ENCODE peak calls at places on chromosomes 12 and 14, in four cellular contexts. One of them, this sample, is unnamed.

GRCh38 chr12:49636979-49637378 is 13.6 kb downstream of the PRPF40B start:
- DNase-seq in body of pancreas: peak
- DNase-seq in keratinocyte: no peak
- DNase-seq in uterus: peak
- DNase-seq in this sample: no peak

GRCh38 chr14:22375321-22375930 is 213.6 kb downstream of the DAD1 start:
- DNase-seq in body of pancreas: peak
- DNase-seq in keratinocyte: no peak
- DNase-seq in uterus: no peak
- DNase-seq in this sample: no peak

GRCh38 chr12:15962760-15963159 is 51.6 kb downstream of the DERA start:
- DNase-seq in body of pancreas: no peak
- DNase-seq in keratinocyte: peak
- DNase-seq in uterus: no peak
- DNase-seq in this sample: peak

GRCh38 chr12:11568762-11569478 is 80.6 kb upstream of the ETV6 start:
- DNase-seq in body of pancreas: no peak
- DNase-seq in keratinocyte: no peak
- DNase-seq in uterus: no peak
- DNase-seq in this sample: no peak

GRCh38 chr12:121581681-121582439 is 1.0 kb upstream of the KDM2B start:
- DNase-seq in body of pancreas: peak
- DNase-seq in keratinocyte: no peak
- DNase-seq in uterus: no peak
- DNase-seq in this sample: no peak

GRCh38 chr14:75200451-75200850 is 24.0 kb upstream of the TMED10 start:
- DNase-seq in body of pancreas: peak
- DNase-seq in keratinocyte: peak
- DNase-seq in uterus: no peak
- DNase-seq in this sample: peak

GRCh38 chr12:29796823-29797263 is 13.1 kb upstream of the TMTC1 start:
- DNase-seq in body of pancreas: no peak
- DNase-seq in keratinocyte: peak
- DNase-seq in uterus: peak
- DNase-seq in this sample: peak

GRCh38 chr12:47832263-47832933 is 12.7 kb upstream of the HDAC7 start:
- DNase-seq in body of pancreas: no peak
- DNase-seq in keratinocyte: no peak
- DNase-seq in uterus: no peak
- DNase-seq in this sample: no peak

GRCh38 chr14:74975059-74975810 is 19.8 kb upstream of the PGF start:
- DNase-seq in body of pancreas: peak
- DNase-seq in keratinocyte: no peak
- DNase-seq in uterus: peak
- DNase-seq in this sample: no peak

GRCh38 chr12:65278576-65279386 is at the start of gene MSRB3:
- DNase-seq in body of pancreas: peak
- DNase-seq in keratinocyte: no peak
- DNase-seq in uterus: peak
- DNase-seq in this sample: no peak

GRCh38 chr14:104075530-104076151 is 9.9 kb upstream of the ASPG start:
- DNase-seq in body of pancreas: no peak
- DNase-seq in keratinocyte: no peak
- DNase-seq in uterus: no peak
- DNase-seq in this sample: no peak

GRCh38 chr12:7206691-7207090 is 17.2 kb downstream of the PEX5 start:
- DNase-seq in body of pancreas: no peak
- DNase-seq in keratinocyte: no peak
- DNase-seq in uterus: no peak
- DNase-seq in this sample: no peak

GRCh38 chr12:88298761-88299242 is 156.7 kb downstream of the TMTC3 start:
- DNase-seq in body of pancreas: no peak
- DNase-seq in keratinocyte: peak
- DNase-seq in uterus: no peak
- DNase-seq in this sample: peak

GRCh38 chr12:87935216-87935615 is 94.0 kb downstream of the C12orf50 start:
- DNase-seq in body of pancreas: no peak
- DNase-seq in keratinocyte: no peak
- DNase-seq in uterus: no peak
- DNase-seq in this sample: no peak

GRCh38 chr12:47840571-47840970 is 20.9 kb upstream of the HDAC7 start:
- DNase-seq in body of pancreas: no peak
- DNase-seq in keratinocyte: no peak
- DNase-seq in uterus: no peak
- DNase-seq in this sample: no peak

GRCh38 chr12:10033783-10034381 is 3.4 kb downstream of the CLEC9A start:
- DNase-seq in body of pancreas: no peak
- DNase-seq in keratinocyte: no peak
- DNase-seq in uterus: no peak
- DNase-seq in this sample: no peak

GRCh38 chr14:106436310-106436905 is 910.0 kb downstream of the TMEM121 start:
- DNase-seq in body of pancreas: peak
- DNase-seq in keratinocyte: no peak
- DNase-seq in uterus: no peak
- DNase-seq in this sample: no peak

GRCh38 chr12:2284857-2285256 is 232.1 kb downstream of the CACNA1C start:
- DNase-seq in body of pancreas: peak
- DNase-seq in keratinocyte: no peak
- DNase-seq in uterus: peak
- DNase-seq in this sample: no peak

GRCh38 chr12:13404631-13405473 is 208.3 kb downstream of the EMP1 start:
- DNase-seq in body of pancreas: no peak
- DNase-seq in keratinocyte: no peak
- DNase-seq in uterus: no peak
- DNase-seq in this sample: no peak

GRCh38 chr14:87916886-87917275 is 76.1 kb downstream of the GALC start:
- DNase-seq in body of pancreas: no peak
- DNase-seq in keratinocyte: no peak
- DNase-seq in uterus: no peak
- DNase-seq in this sample: no peak

GRCh38 chr12:49342914-49343731 is 3.6 kb upstream of the DNAJC22 start:
- DNase-seq in body of pancreas: peak
- DNase-seq in keratinocyte: no peak
- DNase-seq in uterus: no peak
- DNase-seq in this sample: no peak

GRCh38 chr14:78785265-78785664 is 615.1 kb downstream of the NRXN3 start:
- DNase-seq in body of pancreas: no peak
- DNase-seq in keratinocyte: no peak
- DNase-seq in uterus: no peak
- DNase-seq in this sample: no peak

GRCh38 chr14:50820786-50821185 is 10.2 kb downstream of the NIN start:
- DNase-seq in body of pancreas: no peak
- DNase-seq in keratinocyte: no peak
- DNase-seq in uterus: no peak
- DNase-seq in this sample: no peak

GRCh38 chr12:114858388-114859146 is 174.6 kb upstream of the TBX3 start:
- DNase-seq in body of pancreas: no peak
- DNase-seq in keratinocyte: no peak
- DNase-seq in uterus: no peak
- DNase-seq in this sample: no peak

GRCh38 chr12:20097561-20097960 is 270.8 kb upstream of the PDE3A start:
- DNase-seq in body of pancreas: no peak
- DNase-seq in keratinocyte: no peak
- DNase-seq in uterus: no peak
- DNase-seq in this sample: no peak

GRCh38 chr14:64109821-64110554 is 184.2 kb downstream of the ESR2 start:
- DNase-seq in body of pancreas: no peak
- DNase-seq in keratinocyte: no peak
- DNase-seq in uterus: no peak
- DNase-seq in this sample: no peak

GRCh38 chr14:101599234-101599885 is 38.1 kb downstream of the DIO3 start:
- DNase-seq in body of pancreas: no peak
- DNase-seq in keratinocyte: no peak
- DNase-seq in uterus: no peak
- DNase-seq in this sample: no peak

GRCh38 chr14:92659765-92660561 is 88.5 kb downstream of the LGMN start:
- DNase-seq in body of pancreas: peak
- DNase-seq in keratinocyte: peak
- DNase-seq in uterus: no peak
- DNase-seq in this sample: peak

GRCh38 chr14:98347686-98348085 is 924.3 kb downstream of the BCL11B start:
- DNase-seq in body of pancreas: no peak
- DNase-seq in keratinocyte: no peak
- DNase-seq in uterus: no peak
- DNase-seq in this sample: no peak

GRCh38 chr12:93003540-93004239 is 74.6 kb upstream of the EEA1 start:
- DNase-seq in body of pancreas: no peak
- DNase-seq in keratinocyte: no peak
- DNase-seq in uterus: no peak
- DNase-seq in this sample: no peak

DNA sequence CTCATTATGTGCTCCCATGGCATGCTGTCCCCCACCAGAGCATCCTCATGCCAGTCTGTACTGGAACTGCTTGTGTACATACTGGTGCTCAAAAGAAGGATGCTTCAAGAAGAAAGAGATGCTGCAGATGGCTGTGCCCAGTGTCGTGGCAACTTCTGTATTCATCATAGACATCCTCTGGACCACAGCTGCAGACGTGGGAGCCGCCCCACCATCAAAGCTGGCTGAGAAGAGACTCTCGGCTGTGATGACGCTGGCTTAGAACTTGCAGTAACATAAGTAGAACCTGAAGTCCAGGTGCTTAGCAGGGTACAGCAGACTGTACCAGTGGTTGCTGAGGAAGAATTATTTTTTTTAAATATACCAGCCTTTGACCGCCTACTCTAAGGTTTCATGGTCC is 112.6 kb upstream of the ARHGAP5 start:
- DNase-seq in body of pancreas: no peak
- DNase-seq in keratinocyte: no peak
- DNase-seq in uterus: no peak
- DNase-seq in this sample: no peak
- H3K27ac ChIP-seq in body of pancreas: no peak
- H3K27ac ChIP-seq in keratinocyte: no peak
- H3K27ac ChIP-seq in uterus: no peak
- H3K27ac ChIP-seq in this sample: no peak

DNA sequence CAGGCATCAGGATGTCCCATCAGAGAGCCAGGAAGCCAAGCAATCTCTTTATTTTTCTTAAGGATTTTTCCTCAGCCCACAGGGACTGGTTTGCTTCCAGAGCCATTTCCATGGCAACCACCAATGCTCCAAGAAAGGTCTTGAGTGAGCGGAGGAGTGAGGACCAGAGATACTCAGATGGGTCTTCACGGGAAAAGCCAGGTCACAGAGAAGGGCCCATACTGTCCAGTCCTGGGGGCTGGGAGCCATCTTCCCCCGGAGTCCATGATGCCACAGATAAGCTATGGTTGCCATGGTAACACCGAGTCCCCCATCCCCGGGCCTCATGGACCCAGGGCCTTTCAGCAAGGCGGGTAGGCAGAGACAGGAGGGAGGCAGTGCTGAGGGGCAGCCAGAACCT is 28.6 kb downstream of the CMKLR1 start:
- DNase-seq in body of pancreas: no peak
- DNase-seq in keratinocyte: no peak
- DNase-seq in uterus: no peak
- DNase-seq in this sample: no peak
- H3K27ac ChIP-seq in body of pancreas: no peak
- H3K27ac ChIP-seq in keratinocyte: no peak
- H3K27ac ChIP-seq in uterus: peak
- H3K27ac ChIP-seq in this sample: no peak

DNA sequence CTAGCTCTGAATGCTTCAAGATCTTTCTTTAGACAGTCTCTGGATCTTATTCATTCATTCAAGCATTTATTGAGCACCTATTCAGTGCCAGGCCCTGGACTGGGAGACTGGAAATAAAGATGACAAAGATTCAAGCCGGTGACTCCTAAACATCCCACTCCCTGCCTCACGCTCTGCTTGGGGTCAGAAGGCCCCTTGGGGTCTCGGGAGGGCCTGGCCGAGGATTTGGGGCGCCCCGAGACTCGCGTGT is 224 bp upstream of the DTX1 start:
- DNase-seq in body of pancreas: no peak
- DNase-seq in keratinocyte: no peak
- DNase-seq in uterus: no peak
- DNase-seq in this sample: no peak
- H3K27ac ChIP-seq in body of pancreas: no peak
- H3K27ac ChIP-seq in keratinocyte: no peak
- H3K27ac ChIP-seq in uterus: no peak
- H3K27ac ChIP-seq in this sample: no peak

GRCh38 chr14:38208825-38209562 is 1.3 kb downstream of the SSTR1 start:
- DNase-seq in body of pancreas: peak
- DNase-seq in keratinocyte: no peak
- DNase-seq in uterus: no peak
- DNase-seq in this sample: no peak

GRCh38 chr14:38211258-38211735 is 3.6 kb downstream of the SSTR1 start:
- DNase-seq in body of pancreas: no peak
- DNase-seq in keratinocyte: no peak
- DNase-seq in uterus: no peak
- DNase-seq in this sample: no peak

GRCh38 chr14:38210168-38210567 is 2.5 kb downstream of the SSTR1 start:
- DNase-seq in body of pancreas: peak
- DNase-seq in keratinocyte: no peak
- DNase-seq in uterus: no peak
- DNase-seq in this sample: peak

GRCh38 chr14:38209572-38210159 is 2.0 kb downstream of the SSTR1 start:
- DNase-seq in body of pancreas: peak
- DNase-seq in keratinocyte: no peak
- DNase-seq in uterus: no peak
- DNase-seq in this sample: no peak

GRCh38 chr14:38210587-38211257 is 3.0 kb downstream of the SSTR1 start:
- DNase-seq in body of pancreas: peak
- DNase-seq in keratinocyte: no peak
- DNase-seq in uterus: no peak
- DNase-seq in this sample: no peak
- H3K27ac ChIP-seq in body of pancreas: no peak
- H3K27ac ChIP-seq in keratinocyte: no peak
- H3K27ac ChIP-seq in uterus: no peak
- H3K27ac ChIP-seq in this sample: no peak

This sample was measured in epithelial cell of prostate.